ENCODE peak calls at places on chromosomes 2 and 18, in six cellular contexts. Z is mesenchymal stem cell, Q is neuronal stem cell, V is IMR-90, K is H1, A is H9. B is an unnamed sample.

GRCh38 chr2:104321800-104322164 is 532.1 kb upstream of the POU3F3 start:
- DNase-seq in Z (no peak), Q (no peak), V (no peak), K (no peak), A (no peak), B (no peak)

GRCh38 chr2:70850905-70851304 is 15.3 kb upstream of the CD207 start:
- DNase-seq in Z (no peak), Q (no peak), V (no peak), K (no peak), A (no peak), B (no peak)

GRCh38 chr2:2662847-2663356 is 331.8 kb upstream of the MYT1L start:
- DNase-seq in Z (no peak), Q (no peak), V (no peak), K (no peak), A (no peak), B (no peak)

GRCh38 chr2:165827219-165827920 is 33.3 kb upstream of the GALNT3 start:
- DNase-seq in Z (no peak), Q (no peak), V (no peak), K (no peak), A (no peak), B (no peak)

GRCh38 chr2:167127135-167127534 is 238.9 kb downstream of the XIRP2 start:
- DNase-seq in Z (no peak), Q (no peak), V (peak), K (no peak), A (no peak), B (peak)

GRCh38 chr2:204228169-204228940 is 291.8 kb downstream of the ICOS start:
- DNase-seq in Z (no peak), Q (peak), V (no peak), K (no peak), A (no peak), B (no peak)

GRCh38 chr2:70947556-70948184 is 12.0 kb downstream of the ATP6V1B1 start:
- DNase-seq in Z (peak), Q (no peak), V (peak), K (no peak), A (peak), B (no peak)

GRCh38 chr2:46495347-46496030 is 16.1 kb downstream of the TMEM247 start:
- DNase-seq in Z (peak), Q (no peak), V (peak), K (no peak), A (no peak), B (no peak)

GRCh38 chr2:109356251-109357035 is 227.4 kb downstream of the SH3RF3 start:
- DNase-seq in Z (no peak), Q (no peak), V (no peak), K (no peak), A (no peak), B (no peak)

GRCh38 chr2:221555511-221555845 is 16.6 kb downstream of the EPHA4 start:
- DNase-seq in Z (no peak), Q (no peak), V (no peak), K (no peak), A (no peak), B (no peak)

GRCh38 chr18:9392726-9393125 is 58.2 kb downstream of the TWSG1 start:
- DNase-seq in Z (no peak), Q (no peak), V (no peak), K (no peak), A (no peak), B (no peak)

GRCh38 chr2:10987861-10988260 is 76.1 kb downstream of the KCNF1 start:
- DNase-seq in Z (no peak), Q (no peak), V (peak), K (no peak), A (no peak), B (no peak)

GRCh38 chr2:232777278-232777677 is 913 bp upstream of the KCNJ13 start:
- DNase-seq in Z (no peak), Q (no peak), V (no peak), K (no peak), A (no peak), B (no peak)

GRCh38 chr18:30644158-30644557 is 398.4 kb downstream of the DSC3 start:
- DNase-seq in Z (no peak), Q (no peak), V (no peak), K (no peak), A (no peak), B (no peak)

GRCh38 chr2:88209526-88210131 is 39.5 kb downstream of the THNSL2 start:
- DNase-seq in Z (no peak), Q (no peak), V (no peak), K (no peak), A (peak), B (no peak)

DNA sequence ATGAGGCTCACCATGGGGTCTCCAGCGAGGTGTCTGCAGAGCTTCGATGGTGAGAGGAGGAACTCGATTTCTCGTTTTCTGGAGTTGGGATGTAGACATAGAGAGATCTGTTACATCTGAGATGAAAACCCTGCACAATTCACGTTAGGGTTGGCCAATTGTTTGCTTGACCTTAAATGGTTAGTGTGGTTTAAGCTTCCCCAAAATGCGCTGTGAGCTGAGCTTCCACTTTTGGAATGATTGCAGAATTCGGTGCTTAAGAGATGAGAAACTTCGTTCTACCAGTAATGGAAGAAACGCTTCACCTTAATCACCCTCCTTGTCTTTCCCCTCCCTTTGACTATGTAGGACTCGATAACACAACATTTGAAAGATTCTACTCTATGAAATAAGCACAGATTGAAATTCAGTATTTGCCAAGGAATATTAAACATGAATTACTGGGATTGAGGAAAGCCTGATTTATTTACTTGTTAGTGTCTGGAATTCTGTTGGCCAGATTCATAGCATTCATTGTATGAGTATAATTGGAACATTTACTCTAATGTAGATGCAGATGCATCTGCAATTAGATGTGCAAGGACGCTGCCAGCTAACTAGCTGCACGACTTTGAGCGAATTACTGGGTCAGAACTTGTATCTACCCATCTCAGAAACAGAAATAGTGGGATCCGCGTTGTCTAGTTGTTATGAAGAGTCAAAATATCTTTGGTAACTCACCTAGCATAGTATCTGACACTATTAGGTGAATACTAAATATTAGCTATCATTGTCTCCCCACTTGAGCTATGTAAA is 1.6 kb upstream of the KLF7 start:
- DNase-seq in Z (peak), Q (no peak), V (peak), K (no peak), A (no peak), B (peak)
- H3K23ac ChIP-seq in Z (no peak), Q (peak), V (peak), K (no peak), A (no peak), B (no peak)

GRCh38 chr2:75113217-75113616 is 86.1 kb downstream of the TACR1 start:
- DNase-seq in Z (no peak), Q (no peak), V (no peak), K (no peak), A (no peak), B (no peak)

GRCh38 chr2:75108937-75109482 is 90.3 kb downstream of the TACR1 start:
- DNase-seq in Z (no peak), Q (no peak), V (no peak), K (no peak), A (no peak), B (peak)
- H2AFZ ChIP-seq in Z (no peak), Q (peak), V (no peak), K (peak), A (no peak), B (no peak)

GRCh38 chr2:188032786-188033185 is 258.9 kb upstream of the GULP1 start:
- DNase-seq in Z (no peak), Q (no peak), V (no peak), K (no peak), A (peak), B (no peak)
- H3K23ac ChIP-seq in Z (no peak), Q (no peak), V (no peak), K (no peak), A (no peak), B (no peak)

DNA sequence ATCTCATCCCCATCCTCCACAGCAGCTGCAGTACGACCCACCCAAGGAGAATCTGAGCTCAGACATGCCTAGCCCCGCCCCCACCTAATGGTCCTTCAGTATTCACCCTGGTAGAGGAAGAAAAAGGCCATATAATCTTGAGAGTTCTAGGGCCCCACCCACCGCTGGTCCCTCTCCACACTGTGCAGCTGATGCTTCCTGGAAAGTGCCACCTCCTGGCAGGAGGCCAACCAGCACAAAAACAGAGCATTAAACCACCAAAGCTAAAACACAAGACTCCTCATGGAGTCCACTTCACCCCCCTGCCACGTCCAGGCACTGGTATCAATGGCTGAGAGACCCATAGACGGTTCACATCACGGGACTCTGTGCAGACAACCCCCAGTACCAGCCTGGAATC is 40.7 kb downstream of the MC4R start:
- DNase-seq in Z (no peak), Q (no peak), V (no peak), K (no peak), A (no peak), B (no peak)
- H2AFZ ChIP-seq in Z (no peak), Q (no peak), V (no peak), K (no peak), A (no peak), B (no peak)

GRCh38 chr18:79466591-79466990 is 70.9 kb downstream of the NFATC1 start:
- DNase-seq in Z (no peak), Q (no peak), V (no peak), K (no peak), A (no peak), B (no peak)
- H3K23ac ChIP-seq in Z (no peak), Q (peak), V (no peak), K (no peak), A (no peak), B (no peak)

GRCh38 chr2:121532347-121532766 is 1.7 kb downstream of the RNU4ATAC start:
- DNase-seq in Z (peak), Q (no peak), V (peak), K (no peak), A (no peak), B (no peak)
- H2AFZ ChIP-seq in Z (no peak), Q (no peak), V (no peak), K (no peak), A (no peak), B (no peak)

GRCh38 chr2:237968048-237968862 is 1.4 kb downstream of the UBE2F start:
- DNase-seq in Z (peak), Q (no peak), V (peak), K (no peak), A (peak), B (peak)

GRCh38 chr2:237964578-237965404 is 2.0 kb upstream of the UBE2F start:
- DNase-seq in Z (no peak), Q (no peak), V (peak), K (no peak), A (no peak), B (peak)

GRCh38 chr2:237967463-237967871 is 653 bp downstream of the UBE2F start:
- DNase-seq in Z (peak), Q (no peak), V (no peak), K (peak), A (no peak), B (peak)

GRCh38 chr2:237966250-237966564 is 607 bp upstream of the UBE2F start:
- DNase-seq in Z (no peak), Q (no peak), V (no peak), K (no peak), A (no peak), B (no peak)

GRCh38 chr2:237966565-237967462 is at the start of gene UBE2F:
- DNase-seq in Z (peak), Q (peak), V (peak), K (peak), A (peak), B (peak)
- H3K23ac ChIP-seq in Z (peak), Q (peak), V (peak), K (no peak), A (no peak), B (no peak)

GRCh38 chr2:64327510-64328414 is 126.2 kb upstream of the LGALSL start:
- DNase-seq in Z (peak), Q (no peak), V (no peak), K (peak), A (peak), B (peak)
- H2AFZ ChIP-seq in Z (no peak), Q (peak), V (no peak), K (no peak), A (no peak), B (no peak)

GRCh38 chr18:42956287-42956686 is 159.2 kb downstream of the RIT2 start:
- DNase-seq in Z (no peak), Q (no peak), V (no peak), K (no peak), A (no peak), B (no peak)
- H3K23ac ChIP-seq in Z (no peak), Q (no peak), V (no peak), K (no peak), A (no peak), B (no peak)

B was measured in trophoblast cell.